ENCODE peak calls at places on chromosome 18, in eight cellular contexts. W is mammary epithelial cell, G is aorta, T is thoracic aorta, I is neural progenitor cell, X is colonic mucosa, R is body of pancreas, Q is HepG2. M is an unnamed sample.

GRCh38 chr18:34492652-34493051 is 217.4 kb upstream of the DTNA start:
- DNase-seq in R (no peak), W (peak; percentile 9), Q (peak; percentile 87), G (no peak), X (no peak), I (no peak), T (no peak), M (no peak)

GRCh38 chr18:30970201-30970816 is 72.2 kb downstream of the DSC3 start:
- DNase-seq in X (no peak), G (no peak), I (peak; percentile 33), R (no peak), T (no peak), W (peak; percentile 75), Q (peak; percentile 31), M (no peak)

GRCh38 chr18:50715919-50716318 is 103.9 kb downstream of the MRO start:
- DNase-seq in I (no peak), G (no peak), T (no peak), Q (no peak), X (no peak), R (no peak), W (no peak), M (no peak)

GRCh38 chr18:34509163-34509562 is 200.9 kb upstream of the DTNA start:
- DNase-seq in X (no peak), I (no peak), W (no peak), T (no peak), G (no peak), R (no peak), Q (no peak), M (no peak)

GRCh38 chr18:70781860-70782453 is 493.1 kb downstream of the SOCS6 start:
- DNase-seq in G (no peak), Q (peak; percentile 27), T (no peak), X (peak; percentile 52), R (peak; percentile 65), I (peak; percentile 70), W (peak; percentile 23), M (peak; percentile 70)

GRCh38 chr18:48833701-48834394 is 116.9 kb downstream of the SMAD7 start:
- DNase-seq in R (no peak), G (peak; percentile 44), Q (no peak), X (no peak), T (no peak), W (no peak), I (no peak), M (peak; percentile 43)

GRCh38 chr18:72843743-72844142 is 24.0 kb downstream of the NETO1 start:
- DNase-seq in I (no peak), R (no peak), Q (no peak), T (no peak), G (no peak), W (no peak), X (no peak), M (no peak)

GRCh38 chr18:40987581-40987980 is 967.5 kb upstream of the PIK3C3 start:
- DNase-seq in W (no peak), X (no peak), T (no peak), Q (no peak), I (peak; percentile 5), R (no peak), G (no peak), M (no peak)

GRCh38 chr18:42030586-42031182 is 75.7 kb downstream of the PIK3C3 start:
- DNase-seq in G (no peak), I (peak; percentile 50), Q (peak; percentile 16), T (no peak), X (no peak), R (no peak), W (no peak), M (no peak)

GRCh38 chr18:68494802-68495560 is 219.9 kb downstream of the TMX3 start:
- DNase-seq in R (no peak), T (no peak), W (peak; percentile 58), I (no peak), G (no peak), X (no peak), Q (no peak), M (no peak)

GRCh38 chr18:37668971-37669747 is 103.6 kb upstream of the CELF4 start:
- DNase-seq in R (no peak), T (no peak), G (no peak), I (peak; percentile 64), X (no peak), Q (no peak), W (no peak), M (no peak)

GRCh38 chr18:55385770-55386169 is 202.2 kb downstream of the TCF4 start:
- DNase-seq in X (no peak), Q (no peak), W (peak; percentile 48), T (no peak), G (no peak), I (no peak), R (no peak), M (no peak)

GRCh38 chr18:73462092-73462491 is 594.3 kb upstream of the NETO1 start:
- DNase-seq in W (peak; percentile 11), R (peak; percentile 28), X (no peak), G (no peak), Q (no peak), I (no peak), T (no peak), M (no peak)

GRCh38 chr18:70553245-70553960 is 264.6 kb downstream of the SOCS6 start:
- DNase-seq in Q (no peak), W (no peak), I (no peak), R (no peak), T (no peak), G (no peak), X (no peak), M (peak; percentile 34)

GRCh38 chr18:77047803-77048419 is 84.7 kb downstream of the MBP start:
- DNase-seq in X (no peak), R (no peak), T (no peak), Q (no peak), I (no peak), W (no peak), G (no peak), M (no peak)

GRCh38 chr18:52345428-52345827 is 5.4 kb downstream of the DCC start:
- DNase-seq in Q (no peak), I (no peak), T (no peak), X (no peak), W (no peak), R (no peak), G (no peak), M (no peak)

GRCh38 chr18:13910986-13911385 is 4.3 kb downstream of the MC2R start:
- DNase-seq in Q (no peak), X (no peak), T (no peak), R (no peak), G (no peak), W (no peak), I (no peak), M (no peak)

GRCh38 chr18:40133253-40133652 is 1821.8 kb upstream of the PIK3C3 start:
- DNase-seq in G (no peak), W (no peak), I (no peak), X (no peak), R (no peak), T (no peak), Q (no peak), M (no peak)

GRCh38 chr18:23225518-23225917 is 90.2 kb downstream of the CABLES1 start:
- DNase-seq in I (no peak), G (no peak), Q (no peak), W (no peak), R (no peak), X (no peak), T (no peak), M (no peak)

DNA sequence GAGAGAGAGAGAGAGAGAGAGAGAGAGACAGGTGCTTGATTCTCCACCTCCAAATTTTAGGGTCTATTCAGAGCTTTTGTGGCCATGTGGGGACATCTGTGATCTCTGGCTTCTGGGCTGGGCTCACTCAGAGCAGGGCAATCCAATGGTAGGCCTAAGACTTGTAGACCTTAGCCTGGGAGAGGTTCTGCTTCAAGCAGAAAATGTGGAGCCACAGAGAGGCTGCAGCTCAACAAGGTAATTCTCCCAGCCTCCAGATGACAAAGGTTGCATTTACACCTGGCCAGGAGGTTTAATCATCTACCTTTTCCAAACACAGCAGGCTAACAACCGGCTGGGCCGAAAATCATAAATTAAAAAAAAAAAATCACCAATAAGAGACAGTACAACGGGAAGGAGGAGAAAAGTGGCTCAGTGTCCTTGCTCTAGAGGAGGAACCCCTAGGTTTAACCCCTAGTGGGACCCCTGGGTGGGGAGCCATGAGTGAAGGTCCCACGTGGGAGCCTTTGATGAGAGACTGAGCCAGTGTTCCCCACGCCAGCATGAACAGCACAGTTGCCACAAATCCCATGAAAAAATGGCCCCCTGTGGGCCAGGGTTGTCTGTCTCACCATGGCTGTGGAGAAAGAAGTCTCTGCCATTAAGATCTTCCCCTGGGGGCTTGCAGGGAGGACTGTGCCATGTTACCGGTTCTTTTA is 124.0 kb upstream of the GATA6 start:
- DNase-seq in W (no peak), R (peak; percentile 72), T (no peak), I (no peak), Q (no peak), X (peak; percentile 76), G (no peak), M (no peak)
- H3K27ac ChIP-seq in W (no peak overlapping the region), R (peak overlapping the region; percentile 96), T (no peak overlapping the region), I (no peak overlapping the region), Q (no peak overlapping the region), X (peak overlapping the region; percentile 93), G (no peak overlapping the region), M (no peak overlapping the region)

GRCh38 chr18:65937180-65937579 is 186.4 kb downstream of the CDH7 start:
- DNase-seq in I (no peak), R (no peak), X (no peak), W (no peak), G (no peak), T (no peak), Q (no peak), M (no peak)
- H3K4me1 ChIP-seq in I (no peaks in the 10 kb centered on the region), R (no peaks in the 10 kb centered on the region), X (no peaks in the 10 kb centered on the region), W (no peaks in the 10 kb centered on the region), G (no peaks in the 10 kb centered on the region), T (no peaks in the 10 kb centered on the region), Q (no peaks in the 10 kb centered on the region), M (no peaks in the 10 kb centered on the region)

GRCh38 chr18:36297419-36298112 is at the start of gene FHOD3:
- DNase-seq in I (peak; percentile 94), Q (no peak), T (no peak), R (peak; percentile 56), X (peak; percentile 46), G (peak; percentile 92), W (peak; percentile 52), M (no peak)

GRCh38 chr18:36295214-36295613 is 2.3 kb upstream of the FHOD3 start:
- DNase-seq in I (no peak), W (no peak), Q (no peak), T (no peak), R (no peak), G (no peak), X (no peak), M (no peak)

GRCh38 chr18:36295880-36296301 is 1.6 kb upstream of the FHOD3 start:
- DNase-seq in G (no peak), W (no peak), T (no peak), Q (no peak), R (no peak), X (peak; percentile 25), I (no peak), M (no peak)

GRCh38 chr18:36298113-36298701 is 694 bp downstream of the FHOD3 start:
- DNase-seq in X (no peak), Q (no peak), T (no peak), I (peak; percentile 85), R (no peak), G (peak; percentile 78), W (no peak), M (no peak)

GRCh38 chr18:36296591-36297418 is 708 bp upstream of the FHOD3 start:
- DNase-seq in T (no peak), X (peak; percentile 67), G (peak; percentile 91), R (peak; percentile 53), I (peak; percentile 88), Q (peak; percentile 32), W (peak; percentile 57), M (no peak)
- H3K27me3 ChIP-seq in T (no peaks in the 10 kb centered on the region), X (peaks cover 28% of the 10 kb centered on the region), G (no peaks in the 10 kb centered on the region), R (no peaks in the 10 kb centered on the region), I (peaks cover 29% of the 10 kb centered on the region), Q (no peaks in the 10 kb centered on the region), W (no peaks in the 10 kb centered on the region), M (peaks cover 33% of the 10 kb centered on the region)

GRCh38 chr18:64566461-64566860 is 417.6 kb upstream of the LINC00305 start:
- DNase-seq in I (no peak), W (no peak), T (no peak), Q (no peak), R (no peak), G (no peak), X (no peak), M (no peak)
- H3K27ac ChIP-seq in I (no peak overlapping the region), W (no peak overlapping the region), T (no peak overlapping the region), Q (no peak overlapping the region), R (no peak overlapping the region), G (no peak overlapping the region), X (no peak overlapping the region), M (no peak overlapping the region)

M was measured in CD8-positive, alpha-beta memory T cell.